ENCODE peak calls at places on chromosomes 16 and 17, in nine cellular contexts. M, V, T, E, A, W, R, B and H are unnamed samples.

GRCh38 chr16:88510091-88510719 is 57.1 kb downstream of the ZFPM1 start:
- DNase-seq in M (no peak), V (no peak), T (no peak), E (no peak), A (no peak), W (no peak), R (no peak), B (no peak), H (no peak)

GRCh38 chr17:49841548-49841947 is 6.3 kb downstream of the TAC4 start:
- DNase-seq in M (no peak), V (no peak), T (no peak), E (no peak), A (no peak), W (no peak), R (no peak), B (no peak), H (no peak)

GRCh38 chr16:17556276-17557052 is 85.7 kb upstream of the XYLT1 start:
- DNase-seq in M (no peak), V (peak), T (no peak), E (peak), A (peak), W (peak), R (no peak), B (peak), H (no peak)

GRCh38 chr16:85695196-85696128 is 6.7 kb upstream of the GINS2 start:
- DNase-seq in M (no peak), V (no peak), T (no peak), E (no peak), A (no peak), W (no peak), R (no peak), B (no peak), H (no peak)

GRCh38 chr17:29390856-29391631 is 881 bp downstream of the TAOK1 start:
- DNase-seq in M (no peak), V (peak), T (peak), E (peak), A (peak), W (peak), R (no peak), B (peak), H (no peak)

GRCh38 chr16:14486520-14487303 is 143.3 kb downstream of the PARN start:
- DNase-seq in M (peak), V (peak), T (peak), E (peak), A (peak), W (peak), R (peak), B (peak), H (peak)

GRCh38 chr16:19875900-19876299 is 8.7 kb downstream of the GPRC5B start:
- DNase-seq in M (no peak), V (no peak), T (no peak), E (no peak), A (no peak), W (no peak), R (no peak), B (no peak), H (no peak)

GRCh38 chr17:61680921-61681320 is 89.9 kb upstream of the NACA2 start:
- DNase-seq in M (no peak), V (no peak), T (no peak), E (no peak), A (no peak), W (no peak), R (no peak), B (no peak), H (no peak)

GRCh38 chr16:25922438-25922837 is 230.7 kb downstream of the HS3ST4 start:
- DNase-seq in M (no peak), V (no peak), T (no peak), E (no peak), A (no peak), W (no peak), R (no peak), B (no peak), H (no peak)

GRCh38 chr17:49110504-49110903 is 22.1 kb upstream of the B4GALNT2 start:
- DNase-seq in M (no peak), V (peak), T (no peak), E (peak), A (no peak), W (peak), R (no peak), B (no peak), H (no peak)

GRCh38 chr17:59791603-59792457 is 84.4 kb downstream of the VMP1 start:
- DNase-seq in M (no peak), V (peak), T (no peak), E (peak), A (peak), W (no peak), R (no peak), B (peak), H (no peak)

GRCh38 chr16:10937068-10937859 is 5.0 kb downstream of the DEXI start:
- DNase-seq in M (no peak), V (no peak), T (peak), E (no peak), A (no peak), W (no peak), R (no peak), B (no peak), H (no peak)

GRCh38 chr16:11538880-11539279 is 47.8 kb downstream of the LITAF start:
- DNase-seq in M (no peak), V (no peak), T (no peak), E (no peak), A (no peak), W (no peak), R (no peak), B (no peak), H (no peak)

GRCh38 chr17:6304894-6305612 is 129.9 kb downstream of the AIPL1 start:
- DNase-seq in M (no peak), V (no peak), T (no peak), E (no peak), A (no peak), W (no peak), R (no peak), B (no peak), H (no peak)

GRCh38 chr16:62077998-62078397 is 41.8 kb upstream of the CDH8 start:
- DNase-seq in M (no peak), V (peak), T (no peak), E (peak), A (no peak), W (peak), R (no peak), B (peak), H (no peak)

GRCh38 chr17:2755941-2756724 is 6.7 kb upstream of the CCDC92B start:
- DNase-seq in M (no peak), V (no peak), T (no peak), E (no peak), A (no peak), W (peak), R (no peak), B (no peak), H (no peak)

GRCh38 chr17:19370493-19370960 is 7.8 kb upstream of the MAPK7 start:
- DNase-seq in M (peak), V (peak), T (peak), E (no peak), A (no peak), W (peak), R (no peak), B (no peak), H (no peak)

GRCh38 chr16:73778872-73779271 is 517.7 kb upstream of the PSMD7 start:
- DNase-seq in M (no peak), V (no peak), T (no peak), E (no peak), A (no peak), W (no peak), R (no peak), B (no peak), H (no peak)

GRCh38 chr16:64305663-64306062 is 816.2 kb downstream of the CDH11 start:
- DNase-seq in M (no peak), V (no peak), T (no peak), E (no peak), A (no peak), W (no peak), R (no peak), B (no peak), H (no peak)

GRCh38 chr17:75877752-75878173 is 618 bp downstream of the TRIM47 start:
- DNase-seq in M (peak), V (peak), T (peak), E (peak), A (peak), W (peak), R (no peak), B (peak), H (no peak)

GRCh38 chr17:41322264-41322902 is 6.9 kb upstream of the KRTAP17-1 start:
- DNase-seq in M (no peak), V (peak), T (no peak), E (peak), A (peak), W (no peak), R (peak), B (peak), H (peak)

GRCh38 chr17:76467366-76467765 is at the start of gene AANAT:
- DNase-seq in M (no peak), V (no peak), T (no peak), E (no peak), A (no peak), W (no peak), R (no peak), B (no peak), H (no peak)

GRCh38 chr16:63530974-63531373 is 1494.7 kb upstream of the CDH8 start:
- DNase-seq in M (no peak), V (no peak), T (no peak), E (no peak), A (no peak), W (no peak), R (no peak), B (no peak), H (no peak)

GRCh38 chr17:35243459-35244204 is 760 bp downstream of the SLFN5 start:
- DNase-seq in M (peak), V (peak), T (peak), E (peak), A (peak), W (no peak), R (peak), B (peak), H (no peak)

GRCh38 chr17:15341385-15341849 is at the start of gene TEKT3:
- DNase-seq in M (peak), V (peak), T (peak), E (peak), A (peak), W (peak), R (no peak), B (peak), H (peak)

GRCh38 chr17:29844339-29845048 is 85.5 kb downstream of the SSH2 start:
- DNase-seq in M (no peak), V (peak), T (no peak), E (no peak), A (peak), W (no peak), R (no peak), B (no peak), H (no peak)

GRCh38 chr16:67862623-67863583 is 9.9 kb upstream of the EDC4 start:
- DNase-seq in M (peak), V (peak), T (no peak), E (no peak), A (peak), W (no peak), R (no peak), B (peak), H (no peak)

GRCh38 chr16:26139884-26140283 is 448.1 kb downstream of the HS3ST4 start:
- DNase-seq in M (no peak), V (no peak), T (no peak), E (no peak), A (no peak), W (no peak), R (no peak), B (no peak), H (no peak)

GRCh38 chr17:63993368-63993990 is 4.7 kb upstream of the PRR29 start:
- DNase-seq in M (no peak), V (no peak), T (no peak), E (no peak), A (no peak), W (peak), R (no peak), B (no peak), H (no peak)

GRCh38 chr16:15879255-15879804 is 9.1 kb downstream of the CEP20 start:
- DNase-seq in M (no peak), V (peak), T (no peak), E (peak), A (peak), W (no peak), R (peak), B (peak), H (peak)

GRCh38 chr17:32786169-32786568 is 90.8 kb downstream of the MYO1D start:
- DNase-seq in M (no peak), V (no peak), T (no peak), E (no peak), A (no peak), W (no peak), R (no peak), B (no peak), H (no peak)

GRCh38 chr16:66293207-66293735 is 73.2 kb upstream of the CDH5 start:
- DNase-seq in M (no peak), V (no peak), T (peak), E (no peak), A (no peak), W (peak), R (no peak), B (no peak), H (no peak)

GRCh38 chr16:68238029-68238345 is 2.1 kb upstream of the ESRP2 start:
- DNase-seq in M (no peak), V (no peak), T (no peak), E (no peak), A (no peak), W (no peak), R (no peak), B (no peak), H (no peak)

GRCh38 chr16:49757744-49758069 is 98.2 kb downstream of the ZNF423 start:
- DNase-seq in M (no peak), V (no peak), T (no peak), E (no peak), A (no peak), W (no peak), R (no peak), B (no peak), H (no peak)

GRCh38 chr16:49755716-49756115 is 100.2 kb downstream of the ZNF423 start:
- DNase-seq in M (no peak), V (no peak), T (no peak), E (no peak), A (no peak), W (no peak), R (no peak), B (no peak), H (no peak)

GRCh38 chr16:49754495-49755290 is 101.2 kb downstream of the ZNF423 start:
- DNase-seq in M (peak), V (peak), T (no peak), E (no peak), A (peak), W (no peak), R (no peak), B (peak), H (no peak)

GRCh38 chr16:49756971-49757743 is 98.8 kb downstream of the ZNF423 start:
- DNase-seq in M (no peak), V (peak), T (no peak), E (no peak), A (peak), W (no peak), R (no peak), B (no peak), H (no peak)

DNA sequence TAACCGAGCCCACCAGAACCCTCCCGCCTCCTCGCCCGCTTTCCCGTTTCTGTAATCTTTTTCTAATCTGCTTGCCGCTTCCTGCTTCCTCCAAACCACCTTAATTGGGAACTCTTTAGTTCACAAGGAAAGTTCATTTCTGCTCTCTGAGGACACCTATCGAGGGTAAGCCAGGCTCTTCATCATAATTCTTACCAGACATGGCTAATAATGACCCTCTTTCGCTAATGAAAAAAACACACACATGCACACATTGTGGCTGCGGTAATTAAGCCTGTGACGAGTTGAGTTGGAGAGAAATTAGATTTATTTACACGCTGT is 100.7 kb downstream of the ZNF423 start:
- DNase-seq in M (no peak), V (peak), T (no peak), E (peak), A (peak), W (no peak), R (peak), B (peak), H (peak)
- TF ChIP-seq CTCF in M (peak), V (peak), T (peak), E (peak), A (peak), W (peak), R (peak), B (peak), H (peak)

GRCh38 chr17:55120651-55121050 is 144.1 kb upstream of the HLF start:
- DNase-seq in M (no peak), V (no peak), T (no peak), E (no peak), A (no peak), W (no peak), R (no peak), B (no peak), H (no peak)

GRCh38 chr17:55121268-55121667 is 143.5 kb upstream of the HLF start:
- DNase-seq in M (no peak), V (no peak), T (no peak), E (no peak), A (no peak), W (no peak), R (no peak), B (no peak), H (no peak)

GRCh38 chr17:55117063-55117611 is 147.6 kb upstream of the HLF start:
- DNase-seq in M (no peak), V (peak), T (no peak), E (no peak), A (no peak), W (no peak), R (no peak), B (no peak), H (no peak)

GRCh38 chr17:55114283-55114682 is 145.7 kb downstream of the STXBP4 start:
- DNase-seq in M (no peak), V (no peak), T (no peak), E (no peak), A (no peak), W (no peak), R (no peak), B (no peak), H (no peak)

DNA sequence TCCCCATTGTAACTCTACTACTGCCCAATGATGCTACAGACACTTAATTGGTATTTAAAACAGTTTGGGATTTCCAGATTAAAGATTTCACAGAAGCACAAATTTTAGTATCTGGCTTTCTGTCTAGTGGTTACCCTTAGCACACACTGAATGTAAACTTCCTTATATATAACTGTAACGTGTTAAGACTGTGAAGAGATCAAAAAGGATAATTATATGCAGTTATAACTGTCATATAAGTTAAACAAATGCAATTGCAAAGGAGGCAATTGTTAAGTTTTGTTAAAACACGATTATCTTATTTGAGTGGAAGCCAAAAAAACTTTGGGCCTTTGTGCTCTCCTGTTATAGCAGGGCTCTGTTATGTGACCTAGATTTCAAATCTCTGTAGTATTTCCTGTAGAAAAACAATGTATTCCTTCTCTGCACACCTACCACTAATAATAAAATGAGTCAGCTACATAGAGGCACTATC is 147.9 kb downstream of the STXBP4 start:
- DNase-seq in M (no peak), V (peak), T (no peak), E (no peak), A (no peak), W (no peak), R (no peak), B (no peak), H (no peak)
- H3K4me3 ChIP-seq in M (no peak), V (no peak), T (no peak), E (no peak), A (no peak), W (no peak), R (no peak), B (no peak), H (no peak)

GRCh38 chr16:50323335-50324011 is 45.3 kb downstream of the BRD7 start:
- DNase-seq in M (no peak), V (peak), T (no peak), E (peak), A (peak), W (no peak), R (peak), B (peak), H (no peak)
- TF ChIP-seq CTCF in M (no peak), V (peak), T (no peak), E (peak), A (no peak), W (peak), R (peak), B (peak), H (peak)

DNA sequence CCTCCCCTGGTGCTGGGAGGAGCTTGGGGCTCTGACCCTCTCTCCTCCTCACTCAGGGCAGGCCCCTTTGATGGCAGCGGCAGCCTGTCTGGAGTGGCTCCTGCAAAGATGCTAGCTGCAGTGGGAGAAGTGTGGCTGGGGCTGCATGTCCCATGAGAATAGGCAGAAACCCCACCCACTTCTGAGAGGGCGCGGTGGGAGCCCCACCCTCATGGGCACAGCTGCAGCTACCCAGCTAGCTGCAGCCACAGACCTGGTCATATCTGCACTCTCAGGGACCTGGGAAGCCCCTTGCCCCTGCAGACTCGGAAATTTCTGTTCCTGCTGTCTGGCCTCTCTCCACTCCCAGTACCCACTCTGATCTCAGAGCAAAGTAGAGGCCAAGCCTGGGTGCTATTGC is 72.2 kb upstream of the BRD7 start:
- DNase-seq in M (no peak), V (no peak), T (no peak), E (no peak), A (no peak), W (no peak), R (no peak), B (no peak), H (no peak)
- H3K4me3 ChIP-seq in M (no peak), V (no peak), T (no peak), E (no peak), A (no peak), W (no peak), R (no peak), B (no peak), H (no peak)

DNA sequence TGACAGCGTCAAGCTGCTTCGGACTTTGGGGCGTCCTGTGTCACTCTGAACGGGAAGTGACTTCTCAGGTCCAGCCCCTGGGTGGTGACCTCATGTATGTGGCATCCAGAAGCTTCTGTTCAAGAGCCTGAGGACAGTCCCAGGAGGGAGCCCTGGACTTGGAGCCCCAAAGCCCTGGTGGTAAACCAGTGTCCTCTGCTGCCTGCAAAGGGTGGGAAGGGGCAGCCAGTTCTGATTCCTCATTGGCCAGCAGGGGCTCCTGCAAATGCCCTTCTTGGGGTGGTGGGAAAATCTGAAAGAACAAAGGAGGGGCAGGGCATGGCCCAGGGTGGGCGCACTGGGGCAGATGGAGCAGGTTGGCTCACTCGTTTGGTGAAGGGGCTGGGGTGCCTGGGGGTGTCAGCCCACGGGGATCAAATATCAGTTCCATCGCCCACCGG is 1.6 kb downstream of the OSGIN1 start:
- DNase-seq in M (peak), V (peak), T (peak), E (peak), A (peak), W (peak), R (no peak), B (peak), H (no peak)
- TF ChIP-seq CTCF in M (no peak), V (peak), T (no peak), E (no peak), A (no peak), W (no peak), R (no peak), B (no peak), H (no peak)

GRCh38 chr16:23999663-24000062 is 163.9 kb downstream of the PRKCB start:
- DNase-seq in M (no peak), V (no peak), T (no peak), E (no peak), A (no peak), W (no peak), R (no peak), B (no peak), H (no peak)

GRCh38 chr16:23998771-23999170 is 163.0 kb downstream of the PRKCB start:
- DNase-seq in M (no peak), V (no peak), T (no peak), E (no peak), A (no peak), W (no peak), R (no peak), B (no peak), H (no peak)

GRCh38 chr16:24002619-24003018 is 166.8 kb downstream of the PRKCB start:
- DNase-seq in M (no peak), V (no peak), T (no peak), E (no peak), A (no peak), W (no peak), R (no peak), B (no peak), H (no peak)

GRCh38 chr16:24005577-24005976 is 169.8 kb downstream of the PRKCB start:
- DNase-seq in M (no peak), V (no peak), T (no peak), E (no peak), A (no peak), W (no peak), R (no peak), B (no peak), H (no peak)

GRCh38 chr16:24001706-24002105 is 165.9 kb downstream of the PRKCB start:
- DNase-seq in M (no peak), V (no peak), T (no peak), E (no peak), A (no peak), W (no peak), R (no peak), B (no peak), H (no peak)
- H3K4me3 ChIP-seq in M (no peak), V (no peak), T (no peak), E (no peak), A (no peak), W (no peak), R (no peak), B (no peak), H (no peak)

GRCh38 chr16:2701272-2701671 is 18.8 kb downstream of the PRSS27 start:
- DNase-seq in M (no peak), V (no peak), T (no peak), E (no peak), A (no peak), W (no peak), R (no peak), B (no peak), H (no peak)
- TF ChIP-seq CTCF in M (no peak), V (no peak), T (no peak), E (no peak), A (no peak), W (no peak), R (no peak), B (no peak), H (no peak)